ENCODE peak calls at places on chromosomes 12 and 14, in four cellular contexts. U, Y, G and B are unnamed samples.
A peak's percentile ranks its signal among the peaks of the same experiment; 100 is the strongest.

GRCh38 chr12:27981874-27982273 is 9.3 kb upstream of the PTHLH start:
- DNase-seq in U (no peak), Y (no peak), G (peak; percentile 61), B (no peak)

GRCh38 chr12:32455607-32456063 is 56.3 kb downstream of the FGD4 start:
- DNase-seq in U (no peak), Y (no peak), G (peak; percentile 82), B (peak; percentile 64)

GRCh38 chr12:111446044-111446581 is 40.4 kb downstream of the SH2B3 start:
- DNase-seq in U (no peak), Y (no peak), G (peak; percentile 62), B (no peak)

GRCh38 chr12:64706366-64706765 is 52.8 kb downstream of the GNS start:
- DNase-seq in U (no peak), Y (no peak), G (no peak), B (no peak)

GRCh38 chr14:36822671-36823070 is 161.0 kb downstream of the PAX9 start:
- DNase-seq in U (no peak), Y (no peak), G (no peak), B (no peak)

GRCh38 chr14:69812725-69813124 is 15.7 kb upstream of the SLC10A1 start:
- DNase-seq in U (no peak), Y (no peak), G (no peak), B (no peak)

GRCh38 chr12:77842430-77842829 is 11.7 kb downstream of the NAV3 start:
- DNase-seq in U (no peak), Y (no peak), G (no peak), B (no peak)

GRCh38 chr12:47954467-47955045 is 8.8 kb upstream of the TMEM106C start:
- DNase-seq in U (no peak), Y (no peak), G (no peak), B (no peak)

GRCh38 chr12:2877047-2877958 is at the start of the genes FOXM1 and RHNO1:
- DNase-seq in U (peak; percentile 90), Y (peak; percentile 74), G (peak; percentile 85), B (peak; percentile 83)

GRCh38 chr12:8018666-8019581 is 13.6 kb upstream of the FOXJ2 start:
- DNase-seq in U (peak; percentile 39), Y (peak; percentile 70), G (no peak), B (no peak)

GRCh38 chr14:91413547-91414474 is 3.8 kb downstream of the CCDC88C start:
- DNase-seq in U (no peak), Y (peak; percentile 78), G (no peak), B (no peak)

GRCh38 chr14:75492832-75493579 is 29.3 kb upstream of the BATF start:
- DNase-seq in U (no peak), Y (no peak), G (no peak), B (no peak)

GRCh38 chr12:75877588-75878381 is 153.8 kb downstream of the PHLDA1 start:
- DNase-seq in U (no peak), Y (no peak), G (peak; percentile 34), B (no peak)

GRCh38 chr14:36504805-36505192 is 15.2 kb downstream of the NKX2-1 start:
- DNase-seq in U (no peak), Y (no peak), G (no peak), B (no peak)

DNA sequence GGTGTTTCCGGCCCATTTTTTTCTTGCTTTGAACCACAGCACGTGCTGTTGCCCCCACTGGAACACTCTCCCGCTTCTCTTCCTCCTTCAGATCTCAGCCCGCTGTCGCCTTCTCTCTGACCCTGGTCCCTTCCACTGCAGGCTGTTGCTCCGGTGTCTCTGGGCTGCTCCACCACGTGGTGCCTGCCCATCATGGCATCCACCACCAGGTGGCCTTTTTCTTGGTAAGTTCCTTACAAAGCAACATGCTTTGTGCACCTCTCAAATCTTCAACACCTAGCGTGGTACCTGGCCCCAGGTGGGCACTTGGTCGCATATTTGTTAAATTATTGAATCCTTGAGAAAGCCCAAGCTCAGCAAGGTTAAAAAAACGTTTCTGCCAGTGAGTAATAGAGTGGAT is 19.1 kb downstream of the TUNAR start:
- DNase-seq in U (no peak), Y (peak; percentile 34), G (no peak), B (no peak)
- TF ChIP-seq CTCF in U (no peak), Y (peak; percentile 72), G (peak; percentile 17), B (peak; percentile 17)

GRCh38 chr14:77271113-77271710 is at the start of gene NGB:
- DNase-seq in U (no peak), Y (no peak), G (no peak), B (no peak)
- H3K4me3 ChIP-seq in U (peak within 1 kb of the TSS; percentile 11), Y (peak within 1 kb of the TSS; percentile 38), G (no peak within 1 kb of the TSS), B (no peak within 1 kb of the TSS)

DNA sequence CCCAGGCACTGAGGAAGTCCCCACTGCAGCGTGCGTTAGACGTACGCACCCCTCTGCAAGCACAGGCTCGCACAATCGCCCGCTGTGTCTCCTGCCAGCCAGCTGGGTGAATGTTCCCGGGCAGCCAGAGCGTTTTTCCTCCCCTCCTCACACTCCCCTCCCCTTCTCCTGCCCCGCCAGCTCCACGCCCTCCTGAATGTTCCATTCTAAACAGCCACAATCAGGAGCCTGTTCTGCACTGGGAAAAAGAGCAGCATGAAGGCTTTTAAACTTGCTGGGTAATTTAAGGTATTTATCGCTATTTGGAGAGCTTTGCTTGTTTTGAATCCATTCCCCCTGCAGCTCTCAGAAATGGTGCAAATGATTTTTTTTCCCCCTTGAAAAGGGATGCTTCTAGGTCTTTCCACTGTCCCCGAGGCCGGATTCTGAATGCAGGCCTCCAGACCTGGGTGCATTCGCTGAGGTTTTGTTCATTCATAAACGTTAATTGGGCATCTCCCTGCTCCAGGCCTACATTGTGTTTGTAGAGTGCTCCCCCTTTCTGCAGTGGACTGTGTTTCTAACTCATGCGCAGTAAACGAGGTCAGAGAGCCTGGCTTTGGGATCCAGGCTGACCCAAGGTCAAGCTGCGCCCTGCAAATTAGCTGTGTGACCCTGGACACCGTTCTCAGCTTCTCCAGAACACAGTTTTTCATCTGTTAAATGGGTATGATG is 212.5 kb downstream of the CHST11 start:
- DNase-seq in U (no peak), Y (no peak), G (no peak), B (no peak)
- TF ChIP-seq CTCF in U (peak; percentile 5), Y (no peak), G (no peak), B (peak; percentile 25)

DNA sequence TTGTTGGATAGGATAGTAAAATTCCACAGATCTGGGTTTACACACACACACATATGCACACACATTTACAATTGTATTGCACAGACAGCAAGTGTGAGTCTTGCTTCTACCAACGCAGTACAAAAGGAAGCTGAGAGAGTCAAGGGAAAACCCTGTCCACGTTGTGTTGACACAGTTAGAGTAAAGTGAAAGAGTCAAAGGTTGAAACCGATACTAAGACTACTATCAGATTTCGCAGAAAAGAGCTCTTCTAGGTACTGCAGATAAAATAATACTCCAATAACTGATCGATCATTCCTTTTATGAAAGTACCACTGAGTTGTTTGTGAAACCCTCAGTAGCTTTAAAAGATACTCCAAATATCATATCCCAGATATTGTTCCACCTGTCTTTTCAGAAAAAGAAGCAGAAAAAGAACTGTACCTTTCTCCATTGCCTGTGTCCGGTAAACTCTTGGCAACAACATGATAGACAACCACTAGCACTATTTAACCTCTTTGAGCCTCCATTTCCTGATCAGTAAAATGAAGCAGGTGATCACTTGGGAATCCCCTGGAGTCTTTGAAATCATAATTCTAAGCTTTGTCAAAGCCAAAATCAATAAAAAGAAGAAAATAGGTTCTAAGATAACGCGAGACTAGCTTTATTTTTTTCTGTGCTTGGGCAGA is 224.6 kb upstream of the FOXN3 start:
- DNase-seq in U (no peak), Y (no peak), G (no peak), B (no peak)
- H3K4me3 ChIP-seq in U (no peak overlapping the region), Y (no peak overlapping the region), G (no peak overlapping the region), B (no peak overlapping the region)

GRCh38 chr12:120337730-120338129 is 10.2 kb upstream of the PLA2G1B start:
- DNase-seq in U (no peak), Y (no peak), G (no peak), B (no peak)

GRCh38 chr12:120343692-120344091 is 16.1 kb upstream of the PLA2G1B start:
- DNase-seq in U (no peak), Y (no peak), G (no peak), B (no peak)

GRCh38 chr12:120342156-120342555 is 14.6 kb upstream of the PLA2G1B start:
- DNase-seq in U (no peak), Y (no peak), G (no peak), B (no peak)

GRCh38 chr12:120342567-120343537 is 15.3 kb upstream of the PLA2G1B start:
- DNase-seq in U (no peak), Y (no peak), G (no peak), B (no peak)

GRCh38 chr12:120339256-120339655 is 11.7 kb upstream of the PLA2G1B start:
- DNase-seq in U (no peak), Y (no peak), G (no peak), B (no peak)
- TF ChIP-seq CTCF in U (no peak), Y (no peak), G (no peak), B (no peak)